ENCODE peak calls at places on chromosomes 4 and X, in ten cellular contexts. A is Kasumi-1; G is OCI-LY7; J is ascending aorta; Z is hepatocyte; Y is Panc1; U is AG20443; Q is SW480; M is stromal cell of bone marrow; B is activated CD8-positive, alpha-beta memory T cell treated with anti-CD3 and anti-CD28 coated beads, Interleukin-2, amount 50 U/mL, for 48 hours. W is an unnamed sample.

GRCh38 chr4:109826719-109827118 is 1.1 kb upstream of the RRH start:
- DNase-seq in A (peak; percentile 75), G (peak; percentile 47), J (no peak), Z (peak; percentile 13), Y (no peak), U (peak; percentile 19), Q (peak; percentile 41), M (no peak), B (no peak), W (peak; percentile 44)

GRCh38 chrX:118231464-118231863 is 114.4 kb upstream of the WDR44 start:
- DNase-seq in A (no peak), G (no peak), J (no peak), Z (no peak), Y (no peak), U (no peak), Q (no peak), M (peak; percentile 44), B (no peak), W (no peak)

GRCh38 chr4:138522366-138522765 is 280.2 kb upstream of the SLC7A11 start:
- DNase-seq in A (peak; percentile 50), G (peak; percentile 38), J (no peak), Z (peak; percentile 15), Y (peak; percentile 5), U (peak; percentile 22), Q (peak; percentile 13), M (no peak), B (no peak), W (peak; percentile 41)

GRCh38 chr4:123353656-123354055 is 42.9 kb upstream of the SPRY1 start:
- DNase-seq in A (no peak), G (no peak), J (no peak), Z (no peak), Y (no peak), U (no peak), Q (no peak), M (no peak), B (no peak), W (no peak)

GRCh38 chrX:110509778-110510510 is 151.3 kb downstream of the RTL9 start:
- DNase-seq in A (no peak), G (no peak), J (no peak), Z (no peak), Y (no peak), U (peak; percentile 8), Q (peak; percentile 3), M (no peak), B (no peak), W (peak; percentile 4)

GRCh38 chr4:98491862-98492554 is 166.4 kb downstream of the TSPAN5 start:
- DNase-seq in A (no peak), G (no peak), J (no peak), Z (peak; percentile 42), Y (no peak), U (peak; percentile 32), Q (no peak), M (no peak), B (no peak), W (peak; percentile 47)

GRCh38 chrX:109952985-109953905 is 49.7 kb upstream of the TMEM164 start:
- DNase-seq in A (peak; percentile 31), G (no peak), J (no peak), Z (no peak), Y (no peak), U (no peak), Q (no peak), M (no peak), B (no peak), W (no peak)

GRCh38 chrX:11509786-11510185 is 155.9 kb downstream of the ARHGAP6 start:
- DNase-seq in A (no peak), G (no peak), J (no peak), Z (peak; percentile 29), Y (no peak), U (no peak), Q (no peak), M (no peak), B (no peak), W (no peak)

GRCh38 chrX:96579252-96579651 is 105.4 kb upstream of the DIAPH2 start:
- DNase-seq in A (no peak), G (no peak), J (no peak), Z (no peak), Y (no peak), U (no peak), Q (no peak), M (no peak), B (no peak), W (no peak)

GRCh38 chr4:80361329-80361900 is 25.9 kb downstream of the CFAP299 start:
- DNase-seq in A (peak; percentile 61), G (peak; percentile 76), J (no peak), Z (peak; percentile 9), Y (no peak), U (peak; percentile 39), Q (peak; percentile 25), M (peak; percentile 17), B (no peak), W (peak; percentile 43)

GRCh38 chr4:124862261-124862660 is 149.7 kb upstream of the ANKRD50 start:
- DNase-seq in A (no peak), G (no peak), J (no peak), Z (no peak), Y (no peak), U (peak; percentile 25), Q (no peak), M (peak; percentile 62), B (no peak), W (peak; percentile 11)

GRCh38 chrX:110852180-110852579 is 56.6 kb upstream of the CHRDL1 start:
- DNase-seq in A (peak; percentile 9), G (peak; percentile 1), J (no peak), Z (peak; percentile 19), Y (no peak), U (peak; percentile 22), Q (peak; percentile 2), M (peak; percentile 4), B (no peak), W (peak; percentile 37)

GRCh38 chrX:106612403-106612789 is 618 bp downstream of the RADX start:
- DNase-seq in A (no peak), G (no peak), J (no peak), Z (peak; percentile 13), Y (no peak), U (no peak), Q (peak; percentile 42), M (no peak), B (no peak), W (no peak)

GRCh38 chr4:152187693-152188092 is 348.2 kb downstream of the FBXW7 start:
- DNase-seq in A (no peak), G (no peak), J (no peak), Z (no peak), Y (no peak), U (peak; percentile 58), Q (no peak), M (peak; percentile 80), B (no peak), W (peak; percentile 51)

GRCh38 chrX:16160729-16161128 is 6.6 kb upstream of the MAGEB17 start:
- DNase-seq in A (no peak), G (no peak), J (no peak), Z (no peak), Y (no peak), U (peak; percentile 71), Q (peak; percentile 87), M (peak; percentile 38), B (no peak), W (peak; percentile 69)

GRCh38 chrX:11558972-11559371 is 106.7 kb downstream of the ARHGAP6 start:
- DNase-seq in A (peak; percentile 22), G (peak; percentile 33), J (no peak), Z (peak; percentile 7), Y (no peak), U (peak; percentile 6), Q (peak; percentile 1), M (no peak), B (peak; percentile 59), W (no peak)

GRCh38 chr4:86130160-86130933 is 229.5 kb downstream of the MAPK10 start:
- DNase-seq in A (no peak), G (no peak), J (no peak), Z (no peak), Y (no peak), U (no peak), Q (no peak), M (no peak), B (no peak), W (no peak)

GRCh38 chrX:71532753-71533425 is at the start of gene OGT:
- DNase-seq in A (peak; percentile 90), G (peak; percentile 98), J (peak; percentile 77), Z (peak; percentile 94), Y (peak; percentile 86), U (peak; percentile 91), Q (peak; percentile 96), M (peak; percentile 91), B (peak; percentile 90), W (peak; percentile 86)

GRCh38 chr4:89929425-89930272 is 35.0 kb downstream of the MMRN1 start:
- DNase-seq in A (no peak), G (no peak), J (no peak), Z (no peak), Y (no peak), U (no peak), Q (no peak), M (no peak), B (no peak), W (no peak)

GRCh38 chrX:127908369-127908768 is 143.8 kb downstream of the ACTRT1 start:
- DNase-seq in A (no peak), G (no peak), J (no peak), Z (no peak), Y (no peak), U (no peak), Q (no peak), M (no peak), B (no peak), W (no peak)

GRCh38 chr4:155441475-155441874 is 64.7 kb upstream of the MAP9 start:
- DNase-seq in A (no peak), G (no peak), J (no peak), Z (no peak), Y (no peak), U (no peak), Q (no peak), M (no peak), B (no peak), W (no peak)

GRCh38 chrX:68995780-68996551 is 167.1 kb downstream of the EFNB1 start:
- DNase-seq in A (no peak), G (no peak), J (no peak), Z (peak; percentile 62), Y (no peak), U (peak; percentile 39), Q (no peak), M (no peak), B (no peak), W (no peak)

GRCh38 chrX:104118765-104119164 is 6.4 kb downstream of the ZCCHC18 start:
- DNase-seq in A (no peak), G (no peak), J (no peak), Z (no peak), Y (no peak), U (no peak), Q (no peak), M (no peak), B (no peak), W (no peak)

GRCh38 chrX:153153516-153153915 is 25.6 kb upstream of the MAGEA1 start:
- DNase-seq in A (no peak), G (no peak), J (no peak), Z (no peak), Y (no peak), U (no peak), Q (no peak), M (no peak), B (no peak), W (no peak)

GRCh38 chr4:2248044-2248780 is 6.3 kb upstream of the HAUS3 start:
- DNase-seq in A (no peak), G (no peak), J (peak; percentile 6), Z (peak; percentile 6), Y (no peak), U (no peak), Q (no peak), M (no peak), B (peak; percentile 45), W (peak; percentile 3)

GRCh38 chrX:135425566-135425965 is 3.8 kb downstream of the SMIM10L2A start:
- DNase-seq in A (no peak), G (no peak), J (no peak), Z (no peak), Y (no peak), U (no peak), Q (no peak), M (no peak), B (no peak), W (no peak)

GRCh38 chrX:101062171-101062570 is 10.3 kb upstream of the TRMT2B start:
- DNase-seq in A (no peak), G (no peak), J (no peak), Z (no peak), Y (no peak), U (peak; percentile 35), Q (no peak), M (no peak), B (no peak), W (peak; percentile 52)

GRCh38 chr4:104592894-104593470 is 98.3 kb upstream of the CXXC4 start:
- DNase-seq in A (no peak), G (no peak), J (no peak), Z (peak; percentile 24), Y (no peak), U (no peak), Q (no peak), M (peak; percentile 7), B (no peak), W (no peak)

W was measured in GM03348.